ENCODE peak calls at places on chromosomes 11 and 22, in four cellular contexts. One of them, this sample, is unnamed.

GRCh38 chr11:77072851-77073327 is 6.1 kb downstream of the CAPN5 start:
- DNase-seq in A549: no peak
- DNase-seq in brain microvascular endothelial cell: no peak
- DNase-seq in GM23248: no peak
- DNase-seq in this sample: no peak

GRCh38 chr11:125091247-125091876 is 20.1 kb downstream of the TMEM218 start:
- DNase-seq in A549: peak
- DNase-seq in brain microvascular endothelial cell: peak
- DNase-seq in GM23248: peak
- DNase-seq in this sample: no peak

GRCh38 chr11:15568440-15568839 is 453.7 kb downstream of the INSC start:
- DNase-seq in A549: no peak
- DNase-seq in GM23248: no peak
- DNase-seq in brain microvascular endothelial cell: no peak
- DNase-seq in this sample: no peak

GRCh38 chr22:38228873-38229740 is 27.3 kb downstream of the MAFF start:
- DNase-seq in GM23248: peak
- DNase-seq in A549: peak
- DNase-seq in brain microvascular endothelial cell: peak
- DNase-seq in this sample: peak

GRCh38 chr11:64604458-64605247 is 13.6 kb downstream of the SLC22A12 start:
- DNase-seq in A549: no peak
- DNase-seq in brain microvascular endothelial cell: no peak
- DNase-seq in GM23248: no peak
- DNase-seq in this sample: no peak

GRCh38 chr22:49900441-49901230 is 17.6 kb downstream of the ALG12 start:
- DNase-seq in GM23248: no peak
- DNase-seq in A549: no peak
- DNase-seq in brain microvascular endothelial cell: no peak
- DNase-seq in this sample: no peak

GRCh38 chr11:47523491-47524199 is 29.3 kb downstream of the CELF1 start:
- DNase-seq in brain microvascular endothelial cell: peak
- DNase-seq in GM23248: peak
- DNase-seq in A549: peak
- DNase-seq in this sample: peak

GRCh38 chr11:62923634-62924411 is 2.7 kb upstream of the CHRM1 start:
- DNase-seq in brain microvascular endothelial cell: no peak
- DNase-seq in GM23248: peak
- DNase-seq in A549: no peak
- DNase-seq in this sample: no peak

GRCh38 chr22:46569848-46570695 is 32.7 kb upstream of the CELSR1 start:
- DNase-seq in brain microvascular endothelial cell: no peak
- DNase-seq in GM23248: no peak
- DNase-seq in A549: no peak
- DNase-seq in this sample: no peak

GRCh38 chr22:43451651-43452050 is 39.8 kb downstream of the MPPED1 start:
- DNase-seq in brain microvascular endothelial cell: no peak
- DNase-seq in A549: no peak
- DNase-seq in GM23248: no peak
- DNase-seq in this sample: no peak

GRCh38 chr22:36334838-36335603 is 52.7 kb downstream of the MYH9 start:
- DNase-seq in brain microvascular endothelial cell: no peak
- DNase-seq in GM23248: peak
- DNase-seq in A549: no peak
- DNase-seq in this sample: peak

DNA sequence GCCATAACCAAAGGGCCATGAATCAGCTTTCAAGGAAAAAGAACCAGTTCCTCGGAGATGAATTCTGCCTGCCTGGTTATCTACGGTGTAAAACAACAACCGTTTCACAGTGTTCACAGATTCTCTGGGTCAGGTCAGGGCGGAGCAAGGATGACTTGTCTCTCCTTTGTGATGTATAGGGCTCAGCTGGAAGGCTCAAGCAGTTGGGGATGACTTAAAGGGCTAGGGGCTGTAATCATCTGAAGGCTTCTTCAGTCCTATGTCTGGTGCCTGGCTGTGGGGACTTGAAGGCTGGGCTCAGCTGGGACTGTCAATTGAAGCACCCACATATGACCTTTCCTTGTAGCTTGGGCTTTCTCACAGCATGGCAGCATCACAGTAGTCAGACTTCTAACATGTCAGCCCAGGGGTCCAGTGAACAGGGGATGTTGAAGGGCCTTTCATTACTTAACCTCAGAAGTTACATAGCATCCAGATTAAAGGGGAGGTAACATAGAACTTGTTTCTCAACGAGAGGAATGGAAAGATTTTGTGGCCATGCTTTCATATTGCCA is 29.3 kb downstream of the EIF3F start:
- DNase-seq in A549: no peak
- DNase-seq in GM23248: peak
- DNase-seq in brain microvascular endothelial cell: no peak
- DNase-seq in this sample: no peak
- H3K4me3 ChIP-seq in A549: no peak
- H3K4me3 ChIP-seq in GM23248: no peak
- H3K4me3 ChIP-seq in brain microvascular endothelial cell: no peak
- H3K4me3 ChIP-seq in this sample: no peak

DNA sequence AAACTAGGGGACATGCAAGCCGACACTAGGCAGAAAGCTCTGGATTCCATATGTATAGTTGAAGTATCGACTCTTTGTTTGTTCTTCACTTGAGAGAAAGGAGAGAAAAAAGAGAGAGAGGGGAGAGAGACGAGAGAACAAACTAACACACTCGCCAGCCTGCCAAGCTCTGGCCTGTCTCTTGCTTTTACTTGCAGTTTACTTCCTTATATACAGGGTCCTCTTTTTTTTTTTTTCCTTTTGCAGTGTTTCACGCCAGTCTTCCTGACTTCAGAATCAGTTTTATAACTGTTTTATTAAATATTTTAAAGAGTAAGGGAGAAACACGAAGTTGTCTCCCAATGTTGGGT is 19.9 kb downstream of the TEAD1 start:
- DNase-seq in A549: no peak
- DNase-seq in brain microvascular endothelial cell: no peak
- DNase-seq in GM23248: peak
- DNase-seq in this sample: no peak
- H3K4me3 ChIP-seq in A549: peak
- H3K4me3 ChIP-seq in brain microvascular endothelial cell: peak
- H3K4me3 ChIP-seq in GM23248: peak
- H3K4me3 ChIP-seq in this sample: peak

GRCh38 chr22:20438678-20439492 is 1.3 kb upstream of the SCARF2 start:
- DNase-seq in GM23248: peak
- DNase-seq in A549: no peak
- DNase-seq in brain microvascular endothelial cell: no peak
- DNase-seq in this sample: peak
- H3K4me3 ChIP-seq in GM23248: peak
- H3K4me3 ChIP-seq in A549: no peak
- H3K4me3 ChIP-seq in brain microvascular endothelial cell: no peak
- H3K4me3 ChIP-seq in this sample: no peak

GRCh38 chr11:83682645-83682973 is 396.4 kb upstream of the CCDC90B start:
- DNase-seq in GM23248: no peak
- DNase-seq in brain microvascular endothelial cell: no peak
- DNase-seq in A549: no peak
- DNase-seq in this sample: no peak

GRCh38 chr11:83684071-83684470 is 397.9 kb upstream of the CCDC90B start:
- DNase-seq in A549: no peak
- DNase-seq in brain microvascular endothelial cell: no peak
- DNase-seq in GM23248: no peak
- DNase-seq in this sample: no peak

GRCh38 chr11:83680351-83680750 is 394.2 kb upstream of the CCDC90B start:
- DNase-seq in A549: no peak
- DNase-seq in GM23248: no peak
- DNase-seq in brain microvascular endothelial cell: no peak
- DNase-seq in this sample: no peak

GRCh38 chr11:83681045-83681781 is 395.0 kb upstream of the CCDC90B start:
- DNase-seq in brain microvascular endothelial cell: no peak
- DNase-seq in A549: no peak
- DNase-seq in GM23248: peak
- DNase-seq in this sample: no peak

GRCh38 chr11:83681944-83682644 is 395.9 kb upstream of the CCDC90B start:
- DNase-seq in A549: no peak
- DNase-seq in brain microvascular endothelial cell: no peak
- DNase-seq in GM23248: peak
- DNase-seq in this sample: no peak
- H3K4me3 ChIP-seq in A549: no peak
- H3K4me3 ChIP-seq in brain microvascular endothelial cell: no peak
- H3K4me3 ChIP-seq in GM23248: peak
- H3K4me3 ChIP-seq in this sample: no peak

DNA sequence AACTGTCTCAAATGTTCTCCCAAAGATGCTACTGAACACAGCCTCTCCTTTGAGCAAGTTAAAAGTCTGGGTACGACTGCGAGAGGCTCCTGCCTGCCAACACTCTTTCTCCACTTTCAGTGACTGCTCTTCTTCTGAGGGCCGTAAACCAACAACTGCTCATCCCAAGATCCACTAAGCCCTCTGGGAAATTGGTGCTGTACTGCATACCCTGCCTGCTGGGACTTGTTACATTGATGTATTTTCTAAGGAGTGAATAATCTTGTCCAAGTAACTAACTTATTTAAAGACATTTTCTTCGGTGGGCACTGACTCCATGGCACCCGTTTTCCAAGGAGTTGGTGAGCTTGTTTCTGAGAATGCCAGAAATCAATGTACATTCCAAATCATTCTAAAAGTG is 87.2 kb downstream of the ZNF280B start:
- DNase-seq in A549: no peak
- DNase-seq in brain microvascular endothelial cell: no peak
- DNase-seq in GM23248: no peak
- DNase-seq in this sample: no peak
- H3K4me3 ChIP-seq in A549: no peak
- H3K4me3 ChIP-seq in brain microvascular endothelial cell: no peak
- H3K4me3 ChIP-seq in GM23248: no peak
- H3K4me3 ChIP-seq in this sample: no peak

GRCh38 chr11:132361011-132361550 is 990.7 kb downstream of the NTM start:
- DNase-seq in GM23248: no peak
- DNase-seq in brain microvascular endothelial cell: no peak
- DNase-seq in A549: no peak
- DNase-seq in this sample: no peak

GRCh38 chr11:132353255-132353654 is 982.8 kb downstream of the NTM start:
- DNase-seq in GM23248: no peak
- DNase-seq in A549: no peak
- DNase-seq in brain microvascular endothelial cell: no peak
- DNase-seq in this sample: no peak

GRCh38 chr11:132357811-132358572 is 987.6 kb downstream of the NTM start:
- DNase-seq in brain microvascular endothelial cell: no peak
- DNase-seq in A549: no peak
- DNase-seq in GM23248: no peak
- DNase-seq in this sample: no peak

DNA sequence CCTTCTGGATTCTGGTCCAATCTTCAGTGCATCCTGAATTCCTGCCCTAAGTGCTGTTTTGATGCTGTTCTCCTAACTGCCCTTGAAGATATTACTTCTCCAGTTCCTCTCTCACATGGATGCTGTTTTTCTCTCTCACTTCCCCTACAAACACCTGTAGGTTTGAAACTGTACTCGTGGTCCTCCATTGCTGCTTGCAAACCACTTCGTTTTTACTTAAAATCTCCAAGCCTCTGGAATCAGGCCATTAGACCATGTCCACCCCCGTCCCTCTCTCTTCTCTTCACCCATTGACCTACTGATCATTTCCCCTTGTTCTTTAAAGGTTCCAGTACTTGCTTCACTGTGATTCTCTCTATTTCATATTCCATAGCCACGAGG is 988.1 kb downstream of the NTM start:
- DNase-seq in A549: no peak
- DNase-seq in GM23248: no peak
- DNase-seq in brain microvascular endothelial cell: no peak
- DNase-seq in this sample: no peak
- H3K4me3 ChIP-seq in A549: no peak
- H3K4me3 ChIP-seq in GM23248: no peak
- H3K4me3 ChIP-seq in brain microvascular endothelial cell: no peak
- H3K4me3 ChIP-seq in this sample: no peak